ENCODE peak calls at places on chromosomes 2 and 18, in six cellular contexts. M is substantia nigra, O is EL, H is left ventricle myocardium inferior, S is Right ventricle myocardium inferior, G is mesenchymal stem cell. L is an unnamed sample.

GRCh38 chr2:207394812-207395534 is 134.8 kb upstream of the CREB1 start:
- DNase-seq in M (no peak), O (peak), H (no peak), S (no peak), G (peak), L (peak)

GRCh38 chr2:219350938-219351280 is 18.4 kb upstream of the RESP18 start:
- DNase-seq in M (no peak), O (peak), H (no peak), S (no peak), G (peak), L (no peak)

GRCh38 chr2:1039549-1039948 is 88.9 kb downstream of the SNTG2 start:
- DNase-seq in M (no peak), O (no peak), H (no peak), S (no peak), G (no peak), L (no peak)

GRCh38 chr18:79077181-79077580 is 8.0 kb downstream of the ATP9B start:
- DNase-seq in M (no peak), O (no peak), H (no peak), S (no peak), G (no peak), L (no peak)

GRCh38 chr2:86412007-86412406 is 29.2 kb upstream of the KDM3A start:
- DNase-seq in M (no peak), O (no peak), H (no peak), S (no peak), G (no peak), L (no peak)

GRCh38 chr2:23954325-23955014 is 14.2 kb downstream of the UBXN2A start:
- DNase-seq in M (no peak), O (no peak), H (no peak), S (no peak), G (no peak), L (no peak)

GRCh38 chr18:9506046-9506792 is 30.9 kb downstream of the RALBP1 start:
- DNase-seq in M (no peak), O (no peak), H (no peak), S (no peak), G (no peak), L (no peak)

GRCh38 chr2:109458512-109458911 is 155.3 kb downstream of the SEPTIN10 start:
- DNase-seq in M (no peak), O (no peak), H (no peak), S (no peak), G (no peak), L (no peak)

GRCh38 chr2:177314194-177314593 is 49.7 kb upstream of the NFE2L2 start:
- DNase-seq in M (no peak), O (no peak), H (no peak), S (no peak), G (peak), L (no peak)

GRCh38 chr2:32965523-32966171 is 18.9 kb downstream of the LTBP1 start:
- DNase-seq in M (no peak), O (no peak), H (no peak), S (no peak), G (no peak), L (no peak)

GRCh38 chr2:174338626-174339570 is 4.1 kb downstream of the SP9 start:
- DNase-seq in M (no peak), O (no peak), H (no peak), S (no peak), G (peak), L (no peak)

GRCh38 chr2:240911641-240912265 is 5.6 kb downstream of the CROCC2 start:
- DNase-seq in M (no peak), O (no peak), H (no peak), S (no peak), G (no peak), L (no peak)

GRCh38 chr2:199057936-199058335 is 399.8 kb downstream of the SATB2 start:
- DNase-seq in M (no peak), O (peak), H (no peak), S (no peak), G (no peak), L (no peak)

GRCh38 chr2:30800159-30800558 is 7.1 kb downstream of the CAPN13 start:
- DNase-seq in M (no peak), O (no peak), H (no peak), S (no peak), G (no peak), L (no peak)

GRCh38 chr2:216491757-216492635 is 6.6 kb upstream of the RPL37A start:
- DNase-seq in M (no peak), O (no peak), H (no peak), S (no peak), G (no peak), L (no peak)

GRCh38 chr2:171541202-171541884 is 19.1 kb downstream of the CYBRD1 start:
- DNase-seq in M (no peak), O (no peak), H (no peak), S (no peak), G (no peak), L (no peak)

GRCh38 chr2:209236369-209236768 is 187.5 kb upstream of the MAP2 start:
- DNase-seq in M (no peak), O (no peak), H (no peak), S (no peak), G (no peak), L (peak)

GRCh38 chr18:62461591-62461990 is 61.2 kb upstream of the ZCCHC2 start:
- DNase-seq in M (no peak), O (no peak), H (no peak), S (no peak), G (no peak), L (no peak)